ENCODE peak calls at places on chromosome 2, in four cellular contexts. One of them, this sample, is unnamed.
A peak's percentile ranks its signal among the peaks of the same experiment; 100 is the strongest.

GRCh38 chr2:223260681-223261080 is 208.7 kb downstream of the KCNE4 start:
- DNase-seq in BE2C: no peak
- DNase-seq in tibial artery: no peak
- DNase-seq in left ventricle myocardium inferior: no peak
- DNase-seq in this sample: no peak

GRCh38 chr2:162908567-162908966 is 70.0 kb upstream of the KCNH7 start:
- DNase-seq in BE2C: no peak
- DNase-seq in tibial artery: no peak
- DNase-seq in left ventricle myocardium inferior: no peak
- DNase-seq in this sample: no peak

GRCh38 chr2:105179469-105180372 is 61.8 kb upstream of the GPR45 start:
- DNase-seq in tibial artery: no peak
- DNase-seq in BE2C: peak; percentile 53
- DNase-seq in left ventricle myocardium inferior: no peak
- DNase-seq in this sample: peak; percentile 84

GRCh38 chr2:42510191-42510929 is 16.6 kb upstream of the KCNG3 start:
- DNase-seq in left ventricle myocardium inferior: no peak
- DNase-seq in BE2C: peak; percentile 20
- DNase-seq in tibial artery: no peak
- DNase-seq in this sample: no peak

GRCh38 chr2:202072226-202072625 is 829 bp upstream of the KIAA2012 start:
- DNase-seq in BE2C: peak; percentile 37
- DNase-seq in tibial artery: no peak
- DNase-seq in left ventricle myocardium inferior: no peak
- DNase-seq in this sample: no peak

GRCh38 chr2:231680992-231681852 is 27.1 kb upstream of the PTMA start:
- DNase-seq in left ventricle myocardium inferior: peak; percentile 92
- DNase-seq in BE2C: peak; percentile 75
- DNase-seq in tibial artery: peak; percentile 78
- DNase-seq in this sample: no peak

GRCh38 chr2:205759732-205760516 is 77.6 kb downstream of the NRP2 start:
- DNase-seq in left ventricle myocardium inferior: no peak
- DNase-seq in BE2C: no peak
- DNase-seq in tibial artery: no peak
- DNase-seq in this sample: no peak

GRCh38 chr2:6944546-6944945 is 27.3 kb downstream of the RNF144A start:
- DNase-seq in tibial artery: peak; percentile 51
- DNase-seq in BE2C: no peak
- DNase-seq in left ventricle myocardium inferior: no peak
- DNase-seq in this sample: no peak

GRCh38 chr2:128812183-128812940 is 493.7 kb upstream of the HS6ST1 start:
- DNase-seq in BE2C: no peak
- DNase-seq in tibial artery: no peak
- DNase-seq in left ventricle myocardium inferior: no peak
- DNase-seq in this sample: no peak

GRCh38 chr2:215422676-215423075 is 13.2 kb downstream of the FN1 start:
- DNase-seq in tibial artery: no peak
- DNase-seq in BE2C: no peak
- DNase-seq in left ventricle myocardium inferior: no peak
- DNase-seq in this sample: no peak

GRCh38 chr2:64405476-64406406 is 48.2 kb upstream of the LGALSL start:
- DNase-seq in tibial artery: peak; percentile 42
- DNase-seq in BE2C: no peak
- DNase-seq in left ventricle myocardium inferior: no peak
- DNase-seq in this sample: peak; percentile 11

GRCh38 chr2:131104487-131105155 is 515 bp upstream of the PLEKHB2 start:
- DNase-seq in left ventricle myocardium inferior: no peak
- DNase-seq in tibial artery: peak; percentile 76
- DNase-seq in BE2C: no peak
- DNase-seq in this sample: peak; percentile 36

GRCh38 chr2:46915281-46915810 is at the start of gene MCFD2:
- DNase-seq in tibial artery: peak; percentile 47
- DNase-seq in BE2C: peak; percentile 58
- DNase-seq in left ventricle myocardium inferior: peak; percentile 66
- DNase-seq in this sample: no peak

GRCh38 chr2:46913471-46914381 is 1.9 kb downstream of the MCFD2 start:
- DNase-seq in left ventricle myocardium inferior: no peak
- DNase-seq in BE2C: no peak
- DNase-seq in tibial artery: no peak
- DNase-seq in this sample: no peak

GRCh38 chr2:46914578-46915230 is 902 bp downstream of the MCFD2 start:
- DNase-seq in BE2C: no peak
- DNase-seq in tibial artery: no peak
- DNase-seq in left ventricle myocardium inferior: no peak
- DNase-seq in this sample: no peak

GRCh38 chr2:46917628-46918027 is 2.0 kb upstream of the MCFD2 start:
- DNase-seq in BE2C: no peak
- DNase-seq in tibial artery: no peak
- DNase-seq in left ventricle myocardium inferior: no peak
- DNase-seq in this sample: no peak

GRCh38 chr2:46915811-46916630 is 415 bp upstream of the MCFD2 start:
- DNase-seq in left ventricle myocardium inferior: peak; percentile 92
- DNase-seq in tibial artery: peak; percentile 89
- DNase-seq in BE2C: peak; percentile 91
- DNase-seq in this sample: peak; percentile 50
- TF ChIP-seq CTCF in left ventricle myocardium inferior: no peak
- TF ChIP-seq CTCF in tibial artery: peak; percentile 14
- TF ChIP-seq CTCF in BE2C: no peak
- TF ChIP-seq CTCF in this sample: no peak

DNA sequence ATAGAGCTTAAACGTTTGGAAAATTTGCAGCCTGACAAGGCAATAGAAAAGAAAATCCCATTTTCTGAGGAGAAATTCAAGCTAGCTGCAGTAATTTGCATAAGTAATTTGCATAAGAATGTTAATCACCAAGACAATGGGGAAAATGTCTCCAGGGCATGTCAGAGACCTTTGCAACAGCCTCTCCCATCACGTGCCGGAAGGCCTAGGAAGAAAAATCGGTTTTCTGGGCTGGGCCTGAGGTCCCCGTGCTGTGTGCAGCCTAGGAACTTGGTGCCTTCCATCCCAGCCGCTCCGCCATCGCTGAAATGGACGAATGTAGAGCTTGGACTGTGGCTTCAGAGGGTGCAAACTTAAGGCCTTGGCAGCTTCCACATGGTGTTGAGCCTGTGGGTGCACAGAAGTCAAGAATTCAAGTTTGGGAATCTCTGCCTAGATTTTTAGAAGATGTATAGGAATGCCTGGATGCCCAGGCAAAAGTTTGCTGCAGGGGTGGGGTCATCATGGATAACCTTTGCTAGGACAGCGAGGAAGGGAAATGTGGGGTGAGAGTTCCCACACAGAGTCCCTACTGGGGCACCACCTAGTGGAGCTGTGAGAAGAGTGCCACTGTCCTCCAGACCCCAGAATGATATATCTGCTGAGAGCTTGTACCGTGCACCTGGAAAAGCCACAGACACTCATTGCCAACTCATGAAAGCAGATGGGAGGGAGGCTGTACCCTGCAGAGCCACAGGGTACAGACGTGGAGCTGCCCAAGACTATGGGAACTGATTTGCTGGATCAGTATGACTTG is 164.6 kb downstream of the GULP1 start:
- DNase-seq in left ventricle myocardium inferior: no peak
- DNase-seq in BE2C: peak; percentile 8
- DNase-seq in tibial artery: no peak
- DNase-seq in this sample: no peak
- TF ChIP-seq CTCF in left ventricle myocardium inferior: no peak
- TF ChIP-seq CTCF in BE2C: peak; percentile 38
- TF ChIP-seq CTCF in tibial artery: no peak
- TF ChIP-seq CTCF in this sample: peak; percentile 23

GRCh38 chr2:20596973-20597867 is 53.7 kb downstream of the HS1BP3 start:
- DNase-seq in BE2C: no peak
- DNase-seq in tibial artery: peak; percentile 95
- DNase-seq in left ventricle myocardium inferior: peak; percentile 83
- DNase-seq in this sample: no peak
- TF ChIP-seq CTCF in BE2C: no peak
- TF ChIP-seq CTCF in tibial artery: peak; percentile 8
- TF ChIP-seq CTCF in left ventricle myocardium inferior: no peak
- TF ChIP-seq CTCF in this sample: no peak

GRCh38 chr2:74532222-74532621 is 2.5 kb downstream of the HTRA2 start:
- DNase-seq in left ventricle myocardium inferior: no peak
- DNase-seq in BE2C: no peak
- DNase-seq in tibial artery: no peak
- DNase-seq in this sample: no peak
- TF ChIP-seq CTCF in left ventricle myocardium inferior: peak; percentile 30
- TF ChIP-seq CTCF in BE2C: peak; percentile 33
- TF ChIP-seq CTCF in tibial artery: no peak
- TF ChIP-seq CTCF in this sample: no peak

GRCh38 chr2:135582383-135582782 is 51.1 kb downstream of the R3HDM1 start:
- DNase-seq in BE2C: no peak
- DNase-seq in left ventricle myocardium inferior: no peak
- DNase-seq in tibial artery: no peak
- DNase-seq in this sample: no peak

GRCh38 chr2:135586148-135586547 is 54.9 kb downstream of the R3HDM1 start:
- DNase-seq in BE2C: no peak
- DNase-seq in tibial artery: no peak
- DNase-seq in left ventricle myocardium inferior: no peak
- DNase-seq in this sample: no peak

GRCh38 chr2:135585586-135585985 is 54.3 kb downstream of the R3HDM1 start:
- DNase-seq in left ventricle myocardium inferior: no peak
- DNase-seq in BE2C: no peak
- DNase-seq in tibial artery: no peak
- DNase-seq in this sample: no peak

DNA sequence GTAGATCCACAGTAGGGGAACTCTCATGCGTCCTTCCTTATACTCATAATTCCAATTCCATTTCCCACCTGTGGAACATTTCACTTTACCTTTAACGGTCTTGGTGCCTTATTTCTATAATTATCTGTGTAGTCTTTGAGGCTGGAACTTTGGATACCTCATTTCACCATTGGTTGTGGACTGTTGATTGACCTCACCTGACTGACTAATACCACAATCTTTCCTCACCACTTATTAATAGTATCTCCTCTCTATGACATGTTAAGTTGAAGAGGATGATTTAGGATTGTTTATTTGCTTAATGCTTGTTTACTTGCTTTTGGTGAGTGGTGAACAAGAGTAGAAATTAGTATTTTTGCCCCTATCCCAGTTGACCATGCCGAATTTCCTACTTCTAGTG is 50.0 kb downstream of the R3HDM1 start:
- DNase-seq in left ventricle myocardium inferior: no peak
- DNase-seq in BE2C: no peak
- DNase-seq in tibial artery: no peak
- DNase-seq in this sample: no peak
- TF ChIP-seq CTCF in left ventricle myocardium inferior: no peak
- TF ChIP-seq CTCF in BE2C: no peak
- TF ChIP-seq CTCF in tibial artery: no peak
- TF ChIP-seq CTCF in this sample: no peak

GRCh38 chr2:17470855-17471641 is 47.2 kb downstream of the RAD51AP2 start:
- DNase-seq in left ventricle myocardium inferior: no peak
- DNase-seq in tibial artery: no peak
- DNase-seq in BE2C: peak; percentile 34
- DNase-seq in this sample: peak; percentile 34
- TF ChIP-seq CTCF in left ventricle myocardium inferior: peak; percentile 34
- TF ChIP-seq CTCF in tibial artery: no peak
- TF ChIP-seq CTCF in BE2C: peak; percentile 62
- TF ChIP-seq CTCF in this sample: peak; percentile 45

DNA sequence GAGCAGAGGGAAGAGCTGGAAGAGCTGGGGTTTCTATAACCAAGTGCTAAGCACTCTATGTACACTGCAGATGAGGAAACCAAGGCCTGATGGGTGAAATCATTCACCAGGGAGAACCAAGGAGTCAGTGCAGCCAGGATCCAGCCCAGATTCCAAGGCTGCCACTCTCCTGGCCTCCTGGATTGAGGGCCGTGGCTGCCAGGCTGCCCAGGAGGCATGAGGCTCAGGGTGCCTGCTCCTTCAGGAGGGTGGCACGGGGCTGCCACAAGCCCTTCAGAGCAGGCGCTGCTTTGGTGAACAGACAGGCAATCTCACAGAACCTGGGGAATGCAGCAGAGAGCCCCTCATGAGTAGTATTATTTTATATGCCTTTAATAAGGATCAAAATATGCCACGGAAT is 293.7 kb upstream of the HDAC4 start:
- DNase-seq in BE2C: no peak
- DNase-seq in left ventricle myocardium inferior: no peak
- DNase-seq in tibial artery: no peak
- DNase-seq in this sample: no peak
- TF ChIP-seq CTCF in BE2C: no peak
- TF ChIP-seq CTCF in left ventricle myocardium inferior: no peak
- TF ChIP-seq CTCF in tibial artery: no peak
- TF ChIP-seq CTCF in this sample: no peak

GRCh38 chr2:10302479-10303173 is at the start of gene HPCAL1:
- DNase-seq in BE2C: peak; percentile 95
- DNase-seq in tibial artery: peak; percentile 73
- DNase-seq in left ventricle myocardium inferior: peak; percentile 90
- DNase-seq in this sample: no peak
- TF ChIP-seq CTCF in BE2C: peak; percentile 38
- TF ChIP-seq CTCF in tibial artery: peak; percentile 51
- TF ChIP-seq CTCF in left ventricle myocardium inferior: peak; percentile 75
- TF ChIP-seq CTCF in this sample: peak; percentile 56

GRCh38 chr2:88875749-88876148 is 184.3 kb downstream of the RPIA start:
- DNase-seq in left ventricle myocardium inferior: no peak
- DNase-seq in BE2C: no peak
- DNase-seq in tibial artery: no peak
- DNase-seq in this sample: no peak

GRCh38 chr2:88885275-88885674 is 193.8 kb downstream of the RPIA start:
- DNase-seq in BE2C: no peak
- DNase-seq in tibial artery: no peak
- DNase-seq in left ventricle myocardium inferior: no peak
- DNase-seq in this sample: no peak

GRCh38 chr2:88885679-88886402 is 194.4 kb downstream of the RPIA start:
- DNase-seq in tibial artery: no peak
- DNase-seq in BE2C: no peak
- DNase-seq in left ventricle myocardium inferior: no peak
- DNase-seq in this sample: no peak

DNA sequence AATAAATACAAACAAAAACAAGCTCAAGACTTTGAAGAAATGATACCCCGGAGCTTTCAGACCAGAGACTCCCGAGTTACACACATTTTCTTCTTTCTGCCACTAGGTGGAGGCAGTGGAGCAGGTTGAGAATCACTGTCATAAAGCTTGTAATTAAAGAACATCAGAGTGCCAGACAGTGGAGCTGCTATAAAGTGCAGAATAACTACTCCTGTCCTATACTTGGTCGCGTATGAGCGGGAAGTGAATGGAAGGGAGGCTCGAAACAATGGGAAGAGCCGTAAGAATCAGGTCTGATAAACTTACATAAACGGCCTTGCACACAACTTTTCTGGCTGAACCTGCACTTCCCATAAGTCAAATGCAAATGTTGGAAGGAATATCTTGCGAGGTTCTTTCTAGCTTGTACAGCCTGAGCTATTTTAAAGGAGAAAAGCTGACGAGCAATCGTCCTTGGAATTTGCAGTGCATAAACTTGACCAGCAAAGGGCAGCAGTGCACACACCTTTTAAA is 189.0 kb downstream of the RPIA start:
- DNase-seq in BE2C: peak; percentile 27
- DNase-seq in left ventricle myocardium inferior: no peak
- DNase-seq in tibial artery: peak; percentile 36
- DNase-seq in this sample: peak; percentile 19
- TF ChIP-seq CTCF in BE2C: peak; percentile 69
- TF ChIP-seq CTCF in left ventricle myocardium inferior: peak; percentile 85
- TF ChIP-seq CTCF in tibial artery: peak; percentile 65
- TF ChIP-seq CTCF in this sample: peak; percentile 79